ENCODE peak calls at places on chromosomes 1 and 21, in seven cellular contexts. X, S, T, Z, V, J and W are unnamed samples.

GRCh38 chr1:232176222-232176621 is 453.7 kb downstream of the SIPA1L2 start:
- DNase-seq in X (no peak), S (no peak), T (no peak), Z (no peak), V (no peak), J (no peak), W (no peak)

GRCh38 chr1:3674100-3675094 is 22.1 kb downstream of the TP73 start:
- DNase-seq in X (peak), S (no peak), T (no peak), Z (no peak), V (no peak), J (no peak), W (no peak)

GRCh38 chr1:32250893-32251716 is at the start of gene LCK:
- DNase-seq in X (no peak), S (no peak), T (no peak), Z (no peak), V (no peak), J (no peak), W (no peak)

GRCh38 chr1:212674872-212675271 is 24.8 kb downstream of the BATF3 start:
- DNase-seq in X (no peak), S (no peak), T (no peak), Z (no peak), V (no peak), J (no peak), W (no peak)

GRCh38 chr1:241215683-241216082 is 141.3 kb downstream of the RGS7 start:
- DNase-seq in X (no peak), S (no peak), T (no peak), Z (no peak), V (no peak), J (no peak), W (no peak)

GRCh38 chr21:19353271-19353670 is 949.7 kb upstream of the TMPRSS15 start:
- DNase-seq in X (no peak), S (no peak), T (no peak), Z (no peak), V (no peak), J (no peak), W (no peak)

GRCh38 chr1:5994713-5995621 is 2.7 kb upstream of the NPHP4 start:
- DNase-seq in X (peak), S (no peak), T (no peak), Z (no peak), V (no peak), J (no peak), W (no peak)

GRCh38 chr1:41315482-41315823 is 45.8 kb upstream of the FOXO6 start:
- DNase-seq in X (no peak), S (no peak), T (no peak), Z (no peak), V (no peak), J (no peak), W (no peak)

GRCh38 chr1:3907031-3907534 is 7.0 kb upstream of the C1orf174 start:
- DNase-seq in X (no peak), S (peak), T (peak), Z (no peak), V (no peak), J (no peak), W (no peak)

GRCh38 chr1:211638723-211639122 is 36.7 kb downstream of the NEK2 start:
- DNase-seq in X (no peak), S (no peak), T (no peak), Z (no peak), V (no peak), J (no peak), W (no peak)

GRCh38 chr1:29209173-29209572 is 21.6 kb downstream of the MECR start:
- DNase-seq in X (no peak), S (no peak), T (no peak), Z (no peak), V (no peak), J (no peak), W (no peak)

GRCh38 chr1:181081399-181081798 is 7.1 kb upstream of the IER5 start:
- DNase-seq in X (no peak), S (no peak), T (no peak), Z (no peak), V (peak), J (no peak), W (no peak)

GRCh38 chr1:66506991-66507390 is 27.0 kb upstream of the SGIP1 start:
- DNase-seq in X (no peak), S (no peak), T (no peak), Z (no peak), V (no peak), J (no peak), W (no peak)

GRCh38 chr1:32307313-32307712 is 15.4 kb downstream of the HDAC1 start:
- DNase-seq in X (no peak), S (no peak), T (peak), Z (no peak), V (no peak), J (no peak), W (no peak)

GRCh38 chr1:14539953-14540563 is 58.4 kb upstream of the KAZN start:
- DNase-seq in X (no peak), S (no peak), T (peak), Z (no peak), V (no peak), J (no peak), W (no peak)

GRCh38 chr1:74246266-74246665 is 11.1 kb downstream of the TNNI3K start:
- DNase-seq in X (no peak), S (no peak), T (no peak), Z (peak), V (no peak), J (no peak), W (no peak)

GRCh38 chr1:202165942-202166843 is 5.8 kb upstream of the PTPN7 start:
- DNase-seq in X (no peak), S (no peak), T (peak), Z (no peak), V (no peak), J (no peak), W (no peak)

GRCh38 chr1:207218512-207219352 is 102.7 kb upstream of the CD55 start:
- DNase-seq in X (no peak), S (no peak), T (peak), Z (no peak), V (no peak), J (no peak), W (no peak)

GRCh38 chr1:199690520-199690919 is 337.0 kb upstream of the NR5A2 start:
- DNase-seq in X (no peak), S (no peak), T (no peak), Z (no peak), V (no peak), J (no peak), W (no peak)

GRCh38 chr1:2294033-2294640 is 66.0 kb downstream of the SKI start:
- DNase-seq in X (no peak), S (no peak), T (no peak), Z (no peak), V (no peak), J (no peak), W (no peak)

GRCh38 chr1:77360256-77360655 is 78.4 kb downstream of the AK5 start:
- DNase-seq in X (no peak), S (no peak), T (no peak), Z (no peak), V (no peak), J (no peak), W (no peak)

GRCh38 chr1:5345556-5345955 is 646.7 kb downstream of the NPHP4 start:
- DNase-seq in X (no peak), S (no peak), T (no peak), Z (no peak), V (no peak), J (no peak), W (no peak)

GRCh38 chr1:7785108-7785507 is 1.0 kb downstream of the PER3 start:
- DNase-seq in X (no peak), S (no peak), T (no peak), Z (no peak), V (no peak), J (no peak), W (no peak)

GRCh38 chr1:211885746-211886522 is 55.4 kb upstream of the LPGAT1 start:
- DNase-seq in X (no peak), S (no peak), T (no peak), Z (no peak), V (peak), J (no peak), W (no peak)

GRCh38 chr1:154148787-154149186 is 6.1 kb downstream of the NUP210L start:
- DNase-seq in X (peak), S (no peak), T (no peak), Z (no peak), V (no peak), J (no peak), W (no peak)

GRCh38 chr1:211313392-211313791 is 13.2 kb upstream of the TRAF5 start:
- DNase-seq in X (no peak), S (no peak), T (no peak), Z (no peak), V (no peak), J (no peak), W (no peak)

GRCh38 chr1:119361205-119361604 is 7.4 kb upstream of the HAO2 start:
- DNase-seq in X (no peak), S (no peak), T (no peak), Z (no peak), V (peak), J (no peak), W (no peak)

GRCh38 chr1:88612783-88613182 is 71.3 kb upstream of the PKN2 start:
- DNase-seq in X (no peak), S (no peak), T (no peak), Z (peak), V (no peak), J (no peak), W (no peak)

GRCh38 chr1:243490748-243491686 is 235.2 kb downstream of the SDCCAG8 start:
- DNase-seq in X (no peak), S (no peak), T (no peak), Z (no peak), V (no peak), J (no peak), W (no peak)

GRCh38 chr1:221732052-221732451 is 9.8 kb downstream of the DUSP10 start:
- DNase-seq in X (no peak), S (no peak), T (no peak), Z (no peak), V (no peak), J (no peak), W (no peak)

GRCh38 chr1:183370399-183371058 is 47.7 kb downstream of the NMNAT2 start:
- DNase-seq in X (no peak), S (no peak), T (no peak), Z (no peak), V (no peak), J (no peak), W (no peak)

GRCh38 chr1:41504126-41505035 is 19.9 kb upstream of the EDN2 start:
- DNase-seq in X (no peak), S (no peak), T (peak), Z (peak), V (no peak), J (no peak), W (no peak)

GRCh38 chr21:45768011-45768740 is 124.7 kb downstream of the PCBP3 start:
- DNase-seq in X (no peak), S (no peak), T (no peak), Z (no peak), V (no peak), J (no peak), W (no peak)

GRCh38 chr1:189253601-189254350 is 1223.9 kb downstream of the BRINP3 start:
- DNase-seq in X (no peak), S (no peak), T (no peak), Z (no peak), V (no peak), J (no peak), W (no peak)

GRCh38 chr1:24418898-24419628 is 3.5 kb downstream of the NIPAL3 start:
- DNase-seq in X (no peak), S (no peak), T (peak), Z (no peak), V (no peak), J (no peak), W (no peak)

GRCh38 chr1:176206961-176207902 is at the start of gene COP1:
- DNase-seq in X (peak), S (peak), T (peak), Z (peak), V (peak), J (peak), W (peak)

GRCh38 chr1:19720973-19721372 is 56.3 kb downstream of the HTR6 start:
- DNase-seq in X (no peak), S (no peak), T (no peak), Z (no peak), V (no peak), J (no peak), W (no peak)

GRCh38 chr1:71270394-71270793 is 189.6 kb upstream of the ZRANB2 start:
- DNase-seq in X (no peak), S (no peak), T (no peak), Z (no peak), V (no peak), J (no peak), W (no peak)

GRCh38 chr1:99669821-99670220 is 23.9 kb downstream of the PALMD start:
- DNase-seq in X (no peak), S (no peak), T (no peak), Z (no peak), V (no peak), J (no peak), W (no peak)

GRCh38 chr21:15209224-15209623 is 144.4 kb upstream of the NRIP1 start:
- DNase-seq in X (no peak), S (no peak), T (no peak), Z (no peak), V (no peak), J (no peak), W (no peak)
- H3K27ac ChIP-seq in X (no peak), S (no peak), T (no peak), Z (no peak), V (peak), J (no peak), W (no peak)

DNA sequence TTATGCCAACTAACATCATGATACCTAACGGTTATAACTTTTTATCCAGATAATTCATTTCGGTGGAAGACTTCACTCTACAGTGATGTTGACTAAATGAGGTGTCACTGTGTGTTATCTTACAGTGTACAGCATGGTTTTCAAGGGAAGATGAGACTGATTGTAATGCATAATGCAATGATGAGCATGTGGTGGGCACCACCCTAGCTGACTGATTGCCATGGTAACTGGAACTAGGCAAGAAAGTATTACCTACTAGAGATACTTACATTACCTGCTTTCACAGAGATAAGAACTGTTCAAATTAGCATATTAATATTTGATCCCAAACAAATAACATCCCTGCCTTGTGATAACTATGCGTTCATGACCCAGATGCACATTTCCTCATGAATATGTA is 29.3 kb downstream of the TRABD2B start:
- DNase-seq in X (no peak), S (no peak), T (no peak), Z (no peak), V (no peak), J (no peak), W (no peak)
- TF ChIP-seq SIN3A in X (no peak), S (no peak), T (no peak), Z (no peak), V (no peak), J (no peak), W (no peak)

DNA sequence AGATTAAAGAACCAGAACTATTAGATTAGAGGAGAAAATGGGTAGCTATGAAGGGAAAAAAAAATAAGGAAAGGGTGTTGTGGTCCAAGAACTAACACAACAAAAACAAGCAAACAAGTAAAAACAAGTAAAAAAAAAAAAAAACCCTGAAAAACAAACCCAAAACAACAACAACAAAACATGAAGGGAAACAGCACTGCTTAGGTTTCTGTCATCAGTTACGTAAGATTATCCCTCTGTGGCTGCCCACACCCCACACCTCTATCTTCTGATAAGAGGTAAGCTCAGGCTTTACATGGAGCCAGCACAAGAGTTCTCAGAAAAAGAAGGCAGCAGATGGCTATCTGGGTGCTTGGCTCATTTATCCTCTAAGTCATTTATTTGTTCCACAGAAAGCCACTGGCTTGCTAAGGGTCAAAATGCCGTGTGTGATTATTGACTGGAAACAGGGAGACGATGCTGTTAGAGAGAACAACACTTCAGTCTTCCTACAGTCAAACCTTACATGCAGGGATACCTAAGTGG is 57.5 kb downstream of the KIAA0319L start:
- DNase-seq in X (no peak), S (peak), T (peak), Z (no peak), V (no peak), J (no peak), W (no peak)
- H3K27ac ChIP-seq in X (no peak), S (no peak), T (peak), Z (no peak), V (no peak), J (no peak), W (no peak)

DNA sequence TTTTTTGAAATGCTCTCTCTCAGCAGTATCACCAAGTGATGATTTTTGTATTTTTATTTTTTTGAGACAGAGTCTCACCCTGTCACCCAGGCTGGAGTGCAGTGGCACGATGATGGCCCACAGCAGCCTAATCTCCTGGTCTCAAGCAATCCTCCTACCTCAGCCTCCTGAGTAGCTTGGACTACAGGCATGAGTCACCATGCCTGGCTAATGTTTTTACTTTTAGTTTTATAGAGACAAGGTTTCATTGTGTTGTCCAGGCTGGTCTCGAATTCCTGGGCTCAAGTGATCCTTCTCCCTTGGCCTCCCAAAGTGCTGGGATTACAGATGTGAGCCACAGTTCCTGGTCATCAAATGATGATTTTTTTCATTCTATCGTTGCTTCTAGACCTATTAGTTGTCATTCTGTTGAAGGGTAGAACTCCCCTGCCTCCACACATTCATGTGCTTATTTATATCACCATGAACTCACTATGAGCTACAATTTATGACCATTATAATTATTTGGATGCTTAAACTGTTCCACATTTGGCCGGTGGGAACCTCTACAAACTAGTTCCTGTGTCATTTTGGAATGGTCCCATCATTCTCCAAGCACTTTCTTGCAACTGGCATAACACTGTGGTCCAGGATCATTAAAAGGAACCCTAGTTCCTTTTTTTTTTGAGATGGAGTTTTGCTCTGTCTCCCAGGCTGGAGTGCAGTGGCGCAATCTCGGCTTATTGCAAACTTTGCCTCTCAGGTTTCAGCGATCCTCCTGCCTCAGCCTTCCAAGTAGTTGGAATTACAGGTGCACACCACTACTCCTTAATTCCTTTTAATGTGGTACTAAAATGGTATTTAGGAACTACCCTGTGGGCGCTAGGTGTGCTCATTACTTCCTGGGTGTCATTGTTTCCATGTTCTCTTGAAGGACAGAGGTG is 20.2 kb upstream of the TOR3A start:
- DNase-seq in X (no peak), S (no peak), T (peak), Z (no peak), V (no peak), J (no peak), W (no peak)
- TF ChIP-seq SIN3A in X (no peak), S (no peak), T (no peak), Z (no peak), V (no peak), J (no peak), W (no peak)

GRCh38 chr1:54028306-54029251 is 10.6 kb upstream of the LDLRAD1 start:
- DNase-seq in X (no peak), S (peak), T (no peak), Z (no peak), V (peak), J (no peak), W (no peak)
- H3K27ac ChIP-seq in X (no peak), S (no peak), T (no peak), Z (no peak), V (peak), J (no peak), W (no peak)